ENCODE peak calls at places on chromosome 18, in four cellular contexts. One of them, this sample, is unnamed.
A peak's percentile ranks its signal among the peaks of the same experiment; 100 is the strongest.

GRCh38 chr18:32968228-32968627 is 195.4 kb upstream of the KLHL14 start:
- DNase-seq in MM.1S: no peak
- DNase-seq in left ventricle myocardium inferior: no peak
- DNase-seq in CD8-positive, alpha-beta T cell: no peak
- DNase-seq in this sample: no peak

GRCh38 chr18:30177056-30177455 is 865.5 kb downstream of the DSC3 start:
- DNase-seq in left ventricle myocardium inferior: no peak
- DNase-seq in CD8-positive, alpha-beta T cell: no peak
- DNase-seq in MM.1S: no peak
- DNase-seq in this sample: no peak

GRCh38 chr18:49510393-49511115 is 23.5 kb upstream of the C18orf32 start:
- DNase-seq in left ventricle myocardium inferior: no peak
- DNase-seq in MM.1S: peak; percentile 64
- DNase-seq in CD8-positive, alpha-beta T cell: peak; percentile 54
- DNase-seq in this sample: peak; percentile 54

GRCh38 chr18:23301971-23302370 is 151.1 kb upstream of the RIOK3 start:
- DNase-seq in CD8-positive, alpha-beta T cell: no peak
- DNase-seq in left ventricle myocardium inferior: no peak
- DNase-seq in MM.1S: no peak
- DNase-seq in this sample: no peak

GRCh38 chr18:6943143-6943542 is 174.5 kb downstream of the LAMA1 start:
- DNase-seq in CD8-positive, alpha-beta T cell: no peak
- DNase-seq in MM.1S: no peak
- DNase-seq in left ventricle myocardium inferior: no peak
- DNase-seq in this sample: no peak

GRCh38 chr18:37471619-37472018 is 94.0 kb downstream of the CELF4 start:
- DNase-seq in CD8-positive, alpha-beta T cell: no peak
- DNase-seq in left ventricle myocardium inferior: no peak
- DNase-seq in MM.1S: no peak
- DNase-seq in this sample: no peak

GRCh38 chr18:6836331-6836730 is 106.8 kb downstream of the ARHGAP28 start:
- DNase-seq in CD8-positive, alpha-beta T cell: no peak
- DNase-seq in left ventricle myocardium inferior: no peak
- DNase-seq in MM.1S: no peak
- DNase-seq in this sample: no peak

GRCh38 chr18:57803119-57803969 is at the start of gene ATP8B1:
- DNase-seq in CD8-positive, alpha-beta T cell: no peak
- DNase-seq in MM.1S: no peak
- DNase-seq in left ventricle myocardium inferior: peak; percentile 82
- DNase-seq in this sample: peak; percentile 72

GRCh38 chr18:9906407-9906955 is 7.3 kb upstream of the VAPA start:
- DNase-seq in CD8-positive, alpha-beta T cell: no peak
- DNase-seq in MM.1S: no peak
- DNase-seq in left ventricle myocardium inferior: no peak
- DNase-seq in this sample: no peak

GRCh38 chr18:79531926-79532689 is 136.4 kb downstream of the NFATC1 start:
- DNase-seq in left ventricle myocardium inferior: peak; percentile 11
- DNase-seq in CD8-positive, alpha-beta T cell: no peak
- DNase-seq in MM.1S: no peak
- DNase-seq in this sample: no peak

GRCh38 chr18:44324361-44324760 is 356.3 kb upstream of the SETBP1 start:
- DNase-seq in left ventricle myocardium inferior: no peak
- DNase-seq in CD8-positive, alpha-beta T cell: no peak
- DNase-seq in MM.1S: no peak
- DNase-seq in this sample: no peak

GRCh38 chr18:57519668-57520424 is 66.7 kb downstream of the FECH start:
- DNase-seq in MM.1S: no peak
- DNase-seq in left ventricle myocardium inferior: no peak
- DNase-seq in CD8-positive, alpha-beta T cell: no peak
- DNase-seq in this sample: no peak

GRCh38 chr18:70366670-70367069 is 77.8 kb downstream of the SOCS6 start:
- DNase-seq in left ventricle myocardium inferior: no peak
- DNase-seq in CD8-positive, alpha-beta T cell: no peak
- DNase-seq in MM.1S: no peak
- DNase-seq in this sample: no peak

GRCh38 chr18:58125756-58126155 is 81.7 kb downstream of the NEDD4L start:
- DNase-seq in left ventricle myocardium inferior: no peak
- DNase-seq in MM.1S: no peak
- DNase-seq in CD8-positive, alpha-beta T cell: no peak
- DNase-seq in this sample: no peak

GRCh38 chr18:40168026-40168425 is 1787.0 kb upstream of the PIK3C3 start:
- DNase-seq in left ventricle myocardium inferior: no peak
- DNase-seq in CD8-positive, alpha-beta T cell: no peak
- DNase-seq in MM.1S: no peak
- DNase-seq in this sample: no peak
- TF ChIP-seq CTCF in left ventricle myocardium inferior: no peak
- TF ChIP-seq CTCF in CD8-positive, alpha-beta T cell: no peak
- TF ChIP-seq CTCF in MM.1S: no peak
- TF ChIP-seq CTCF in this sample: no peak

GRCh38 chr18:66819235-66819634 is 215.3 kb upstream of the CDH19 start:
- DNase-seq in MM.1S: no peak
- DNase-seq in CD8-positive, alpha-beta T cell: no peak
- DNase-seq in left ventricle myocardium inferior: no peak
- DNase-seq in this sample: no peak
- TF ChIP-seq CTCF in MM.1S: no peak
- TF ChIP-seq CTCF in CD8-positive, alpha-beta T cell: no peak
- TF ChIP-seq CTCF in left ventricle myocardium inferior: no peak
- TF ChIP-seq CTCF in this sample: peak; percentile 54

GRCh38 chr18:63890950-63891304 is 3.4 kb downstream of the SERPINB2 start:
- DNase-seq in CD8-positive, alpha-beta T cell: no peak
- DNase-seq in left ventricle myocardium inferior: no peak
- DNase-seq in MM.1S: no peak
- DNase-seq in this sample: no peak
- TF ChIP-seq CTCF in CD8-positive, alpha-beta T cell: no peak
- TF ChIP-seq CTCF in left ventricle myocardium inferior: no peak
- TF ChIP-seq CTCF in MM.1S: peak; percentile 39
- TF ChIP-seq CTCF in this sample: no peak

GRCh38 chr18:51273435-51273834 is 76.0 kb upstream of the MEX3C start:
- DNase-seq in MM.1S: no peak
- DNase-seq in left ventricle myocardium inferior: no peak
- DNase-seq in CD8-positive, alpha-beta T cell: no peak
- DNase-seq in this sample: no peak

GRCh38 chr18:51279367-51279984 is 82.0 kb upstream of the MEX3C start:
- DNase-seq in CD8-positive, alpha-beta T cell: no peak
- DNase-seq in MM.1S: no peak
- DNase-seq in left ventricle myocardium inferior: no peak
- DNase-seq in this sample: no peak

GRCh38 chr18:51275712-51276473 is 78.4 kb upstream of the MEX3C start:
- DNase-seq in MM.1S: peak; percentile 37
- DNase-seq in CD8-positive, alpha-beta T cell: no peak
- DNase-seq in left ventricle myocardium inferior: peak; percentile 36
- DNase-seq in this sample: no peak

GRCh38 chr18:51278045-51278649 is 80.7 kb upstream of the MEX3C start:
- DNase-seq in CD8-positive, alpha-beta T cell: peak; percentile 7
- DNase-seq in MM.1S: peak; percentile 82
- DNase-seq in left ventricle myocardium inferior: no peak
- DNase-seq in this sample: peak; percentile 69
- TF ChIP-seq CTCF in CD8-positive, alpha-beta T cell: peak; percentile 25
- TF ChIP-seq CTCF in MM.1S: peak; percentile 92
- TF ChIP-seq CTCF in left ventricle myocardium inferior: peak; percentile 53
- TF ChIP-seq CTCF in this sample: peak; percentile 80

DNA sequence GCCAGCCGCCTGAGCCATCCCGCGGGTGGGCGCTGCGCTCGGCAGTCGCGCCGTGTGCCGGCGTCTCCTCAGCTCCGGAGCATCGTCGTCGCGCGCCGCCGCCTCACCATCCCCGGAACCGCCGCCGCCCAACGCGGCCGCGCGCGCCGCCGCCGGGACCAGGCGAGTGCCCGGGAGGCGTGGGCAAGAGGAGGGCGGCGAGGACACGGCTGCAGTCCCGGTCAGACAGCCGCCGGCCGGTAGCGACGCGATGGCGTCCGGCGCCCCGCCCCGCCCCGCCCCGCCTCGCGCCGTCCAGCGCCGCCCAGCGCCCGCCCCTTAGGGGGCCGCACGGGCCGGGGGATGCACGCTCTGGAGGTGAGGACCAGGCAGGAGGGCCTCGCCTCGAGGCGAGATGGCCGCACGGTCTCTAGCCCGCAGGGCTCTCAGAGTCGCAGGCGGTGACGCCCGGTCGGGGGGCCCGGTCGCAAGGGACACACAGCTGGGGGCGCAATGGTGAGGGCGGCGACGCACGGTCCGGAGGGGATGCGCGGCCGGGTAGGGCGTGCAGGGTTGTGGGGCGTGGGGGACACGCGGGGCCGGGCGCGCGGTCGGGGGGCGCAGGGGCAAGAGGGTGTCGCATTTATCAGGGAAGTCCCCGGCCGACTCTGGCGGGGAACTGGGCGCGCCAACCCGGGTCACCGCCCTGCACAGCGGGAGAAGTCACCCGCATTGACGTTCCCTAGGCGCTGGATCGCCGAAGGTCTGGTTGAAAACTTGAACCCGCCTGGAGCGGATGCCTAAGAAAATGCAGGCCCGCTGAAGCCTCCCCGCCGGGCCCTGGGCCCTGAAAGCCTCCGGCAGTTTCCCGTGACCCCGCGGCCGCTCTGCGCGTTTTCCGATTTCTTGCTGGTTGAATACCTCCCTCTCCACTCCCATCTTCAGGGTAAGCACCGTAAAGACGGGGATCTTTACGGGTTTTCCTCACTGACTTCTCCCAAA is at the start of gene SPIRE1:
- DNase-seq in CD8-positive, alpha-beta T cell: peak; percentile 34
- DNase-seq in MM.1S: peak; percentile 38
- DNase-seq in left ventricle myocardium inferior: peak; percentile 82
- DNase-seq in this sample: peak; percentile 68
- TF ChIP-seq CTCF in CD8-positive, alpha-beta T cell: no peak
- TF ChIP-seq CTCF in MM.1S: no peak
- TF ChIP-seq CTCF in left ventricle myocardium inferior: no peak
- TF ChIP-seq CTCF in this sample: no peak

DNA sequence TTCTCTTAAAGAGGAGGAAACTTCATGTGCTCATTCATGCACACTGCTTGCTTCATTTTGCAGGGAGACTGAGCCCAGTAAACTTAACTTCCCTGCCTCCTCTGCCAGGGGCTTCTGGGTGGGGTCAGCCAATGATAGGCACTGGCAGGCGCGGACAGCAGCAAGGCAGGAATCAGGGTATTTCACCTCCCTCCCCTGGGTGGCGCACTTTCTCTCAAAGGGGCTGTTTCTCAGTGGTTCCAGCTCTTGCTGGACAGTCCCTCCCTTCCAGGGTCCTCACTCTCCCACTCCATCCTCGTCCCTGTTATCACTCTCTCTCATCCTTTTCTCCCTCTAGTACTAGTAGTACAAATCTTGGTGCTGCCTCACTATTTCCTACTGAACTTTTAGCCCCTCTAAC is 320.5 kb upstream of the ZNF521 start:
- DNase-seq in MM.1S: no peak
- DNase-seq in CD8-positive, alpha-beta T cell: no peak
- DNase-seq in left ventricle myocardium inferior: no peak
- DNase-seq in this sample: peak; percentile 31
- TF ChIP-seq CTCF in MM.1S: peak; percentile 4
- TF ChIP-seq CTCF in CD8-positive, alpha-beta T cell: no peak
- TF ChIP-seq CTCF in left ventricle myocardium inferior: no peak
- TF ChIP-seq CTCF in this sample: peak; percentile 30

DNA sequence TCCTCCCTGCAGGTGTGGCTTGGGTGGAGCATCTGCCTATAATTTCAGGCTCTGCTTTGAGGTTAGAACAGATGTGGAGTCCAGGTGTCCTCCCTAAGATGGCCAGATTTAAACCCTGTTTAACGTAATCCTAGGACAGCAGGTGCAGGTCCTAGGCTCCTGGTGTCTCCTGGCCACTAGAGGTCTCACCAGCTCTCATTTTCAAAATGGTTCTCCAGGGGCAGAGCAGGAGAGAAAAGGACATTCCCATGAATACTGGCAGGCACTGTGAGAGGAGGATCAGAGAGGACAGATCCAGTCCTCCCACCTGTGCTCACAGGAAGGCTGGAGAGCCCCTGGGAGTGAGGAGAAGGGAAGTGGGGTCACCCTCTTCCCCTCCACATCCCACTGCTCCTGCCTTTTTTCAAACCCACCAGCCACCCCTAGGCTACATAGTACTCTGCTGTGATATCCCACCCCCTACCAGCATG is 100.6 kb upstream of the SMAD2 start:
- DNase-seq in MM.1S: peak; percentile 61
- DNase-seq in left ventricle myocardium inferior: no peak
- DNase-seq in CD8-positive, alpha-beta T cell: no peak
- DNase-seq in this sample: peak; percentile 59
- TF ChIP-seq CTCF in MM.1S: peak; percentile 73
- TF ChIP-seq CTCF in left ventricle myocardium inferior: peak; percentile 82
- TF ChIP-seq CTCF in CD8-positive, alpha-beta T cell: no peak
- TF ChIP-seq CTCF in this sample: peak; percentile 37

GRCh38 chr18:75854174-75854573 is 426.7 kb upstream of the SMIM21 start:
- DNase-seq in CD8-positive, alpha-beta T cell: no peak
- DNase-seq in MM.1S: peak; percentile 21
- DNase-seq in left ventricle myocardium inferior: no peak
- DNase-seq in this sample: peak; percentile 14
- TF ChIP-seq CTCF in CD8-positive, alpha-beta T cell: no peak
- TF ChIP-seq CTCF in MM.1S: peak; percentile 32
- TF ChIP-seq CTCF in left ventricle myocardium inferior: peak; percentile 27
- TF ChIP-seq CTCF in this sample: peak; percentile 60